ENCODE peak calls at places on chromosomes 3 and 15, in ten cellular contexts. One of them, this sample, is unnamed.

GRCh38 chr3:29226709-29227108 is 54.2 kb upstream of the RBMS3 start:
- DNase-seq in breast epithelium: no peak
- DNase-seq in foreskin keratinocyte: no peak
- DNase-seq in GM13977: no peak
- DNase-seq in body of pancreas: no peak
- DNase-seq in Calu3: no peak
- DNase-seq in choroid plexus epithelial cell: peak; percentile 46
- DNase-seq in HCT116: no peak
- DNase-seq in heart left ventricle: no peak
- DNase-seq in gastrocnemius medialis: no peak
- DNase-seq in this sample: no peak

GRCh38 chr3:149702691-149703426 is 45.0 kb upstream of the WWTR1 start:
- DNase-seq in breast epithelium: no peak
- DNase-seq in foreskin keratinocyte: peak; percentile 61
- DNase-seq in GM13977: no peak
- DNase-seq in body of pancreas: no peak
- DNase-seq in Calu3: no peak
- DNase-seq in choroid plexus epithelial cell: peak; percentile 82
- DNase-seq in HCT116: no peak
- DNase-seq in heart left ventricle: no peak
- DNase-seq in gastrocnemius medialis: no peak
- DNase-seq in this sample: no peak

GRCh38 chr15:90579213-90579612 is 49.5 kb downstream of the CRTC3 start:
- DNase-seq in breast epithelium: no peak
- DNase-seq in foreskin keratinocyte: no peak
- DNase-seq in GM13977: no peak
- DNase-seq in body of pancreas: no peak
- DNase-seq in Calu3: no peak
- DNase-seq in choroid plexus epithelial cell: no peak
- DNase-seq in HCT116: no peak
- DNase-seq in heart left ventricle: no peak
- DNase-seq in gastrocnemius medialis: no peak
- DNase-seq in this sample: no peak

GRCh38 chr3:34008836-34009479 is 210.5 kb downstream of the PDCD6IP start:
- DNase-seq in breast epithelium: no peak
- DNase-seq in foreskin keratinocyte: no peak
- DNase-seq in GM13977: no peak
- DNase-seq in body of pancreas: no peak
- DNase-seq in Calu3: no peak
- DNase-seq in choroid plexus epithelial cell: peak; percentile 28
- DNase-seq in HCT116: no peak
- DNase-seq in heart left ventricle: no peak
- DNase-seq in gastrocnemius medialis: no peak
- DNase-seq in this sample: no peak

GRCh38 chr3:35965908-35966307 is 326.6 kb downstream of the ARPP21 start:
- DNase-seq in breast epithelium: no peak
- DNase-seq in foreskin keratinocyte: no peak
- DNase-seq in GM13977: no peak
- DNase-seq in body of pancreas: no peak
- DNase-seq in Calu3: peak; percentile 7
- DNase-seq in choroid plexus epithelial cell: peak; percentile 81
- DNase-seq in HCT116: no peak
- DNase-seq in heart left ventricle: no peak
- DNase-seq in gastrocnemius medialis: no peak
- DNase-seq in this sample: no peak

GRCh38 chr15:62788224-62788623 is 254.3 kb upstream of the TPM1 start:
- DNase-seq in breast epithelium: no peak
- DNase-seq in foreskin keratinocyte: no peak
- DNase-seq in GM13977: no peak
- DNase-seq in body of pancreas: no peak
- DNase-seq in Calu3: no peak
- DNase-seq in choroid plexus epithelial cell: no peak
- DNase-seq in HCT116: no peak
- DNase-seq in heart left ventricle: no peak
- DNase-seq in gastrocnemius medialis: no peak
- DNase-seq in this sample: no peak

GRCh38 chr15:63198315-63198714 is 8.9 kb downstream of the RAB8B start:
- DNase-seq in breast epithelium: no peak
- DNase-seq in foreskin keratinocyte: no peak
- DNase-seq in GM13977: no peak
- DNase-seq in body of pancreas: no peak
- DNase-seq in Calu3: no peak
- DNase-seq in choroid plexus epithelial cell: peak; percentile 44
- DNase-seq in HCT116: no peak
- DNase-seq in heart left ventricle: no peak
- DNase-seq in gastrocnemius medialis: no peak
- DNase-seq in this sample: no peak

GRCh38 chr3:150005243-150006102 is 34.8 kb upstream of the PFN2 start:
- DNase-seq in breast epithelium: no peak
- DNase-seq in foreskin keratinocyte: peak; percentile 74
- DNase-seq in GM13977: no peak
- DNase-seq in body of pancreas: no peak
- DNase-seq in Calu3: no peak
- DNase-seq in choroid plexus epithelial cell: peak; percentile 44
- DNase-seq in HCT116: no peak
- DNase-seq in heart left ventricle: no peak
- DNase-seq in gastrocnemius medialis: no peak
- DNase-seq in this sample: no peak

GRCh38 chr3:128922804-128923459 is 43.5 kb downstream of the ACAD9 start:
- DNase-seq in breast epithelium: no peak
- DNase-seq in foreskin keratinocyte: no peak
- DNase-seq in GM13977: no peak
- DNase-seq in body of pancreas: no peak
- DNase-seq in Calu3: no peak
- DNase-seq in choroid plexus epithelial cell: no peak
- DNase-seq in HCT116: no peak
- DNase-seq in heart left ventricle: no peak
- DNase-seq in gastrocnemius medialis: no peak
- DNase-seq in this sample: peak; percentile 83

GRCh38 chr3:160686955-160687535 is 10.1 kb downstream of the ARL14 start:
- DNase-seq in breast epithelium: no peak
- DNase-seq in foreskin keratinocyte: no peak
- DNase-seq in GM13977: peak; percentile 25
- DNase-seq in body of pancreas: no peak
- DNase-seq in Calu3: no peak
- DNase-seq in choroid plexus epithelial cell: peak; percentile 56
- DNase-seq in HCT116: no peak
- DNase-seq in heart left ventricle: no peak
- DNase-seq in gastrocnemius medialis: no peak
- DNase-seq in this sample: no peak

GRCh38 chr15:100043069-100043641 is 298.6 kb downstream of the ADAMTS17 start:
- DNase-seq in breast epithelium: peak; percentile 78
- DNase-seq in foreskin keratinocyte: peak; percentile 90
- DNase-seq in GM13977: no peak
- DNase-seq in body of pancreas: peak; percentile 39
- DNase-seq in Calu3: peak; percentile 25
- DNase-seq in choroid plexus epithelial cell: peak; percentile 80
- DNase-seq in HCT116: peak; percentile 33
- DNase-seq in heart left ventricle: no peak
- DNase-seq in gastrocnemius medialis: peak; percentile 65
- DNase-seq in this sample: no peak

GRCh38 chr3:43960448-43960840 is 269.7 kb downstream of the ABHD5 start:
- DNase-seq in breast epithelium: no peak
- DNase-seq in foreskin keratinocyte: no peak
- DNase-seq in GM13977: no peak
- DNase-seq in body of pancreas: peak; percentile 3
- DNase-seq in Calu3: peak; percentile 38
- DNase-seq in choroid plexus epithelial cell: peak; percentile 78
- DNase-seq in HCT116: no peak
- DNase-seq in heart left ventricle: no peak
- DNase-seq in gastrocnemius medialis: no peak
- DNase-seq in this sample: no peak

GRCh38 chr3:107619549-107619948 is 96.8 kb downstream of the BBX start:
- DNase-seq in breast epithelium: no peak
- DNase-seq in foreskin keratinocyte: no peak
- DNase-seq in GM13977: no peak
- DNase-seq in body of pancreas: no peak
- DNase-seq in Calu3: no peak
- DNase-seq in choroid plexus epithelial cell: no peak
- DNase-seq in HCT116: no peak
- DNase-seq in heart left ventricle: no peak
- DNase-seq in gastrocnemius medialis: no peak
- DNase-seq in this sample: no peak

GRCh38 chr3:39410893-39411292 is 4.4 kb downstream of the RPSA start:
- DNase-seq in breast epithelium: no peak
- DNase-seq in foreskin keratinocyte: no peak
- DNase-seq in GM13977: no peak
- DNase-seq in body of pancreas: no peak
- DNase-seq in Calu3: no peak
- DNase-seq in choroid plexus epithelial cell: no peak
- DNase-seq in HCT116: no peak
- DNase-seq in heart left ventricle: no peak
- DNase-seq in gastrocnemius medialis: no peak
- DNase-seq in this sample: no peak

GRCh38 chr3:39415983-39416382 is 9.5 kb downstream of the RPSA start:
- DNase-seq in breast epithelium: no peak
- DNase-seq in foreskin keratinocyte: no peak
- DNase-seq in GM13977: no peak
- DNase-seq in body of pancreas: no peak
- DNase-seq in Calu3: no peak
- DNase-seq in choroid plexus epithelial cell: no peak
- DNase-seq in HCT116: no peak
- DNase-seq in heart left ventricle: no peak
- DNase-seq in gastrocnemius medialis: no peak
- DNase-seq in this sample: peak; percentile 14

GRCh38 chr3:39413691-39414420 is 7.3 kb downstream of the RPSA start:
- DNase-seq in breast epithelium: no peak
- DNase-seq in foreskin keratinocyte: no peak
- DNase-seq in GM13977: no peak
- DNase-seq in body of pancreas: no peak
- DNase-seq in Calu3: no peak
- DNase-seq in choroid plexus epithelial cell: peak; percentile 29
- DNase-seq in HCT116: no peak
- DNase-seq in heart left ventricle: no peak
- DNase-seq in gastrocnemius medialis: no peak
- DNase-seq in this sample: no peak

GRCh38 chr3:39412668-39413260 is 6.2 kb downstream of the RPSA start:
- DNase-seq in breast epithelium: no peak
- DNase-seq in foreskin keratinocyte: no peak
- DNase-seq in GM13977: no peak
- DNase-seq in body of pancreas: no peak
- DNase-seq in Calu3: no peak
- DNase-seq in choroid plexus epithelial cell: no peak
- DNase-seq in HCT116: no peak
- DNase-seq in heart left ventricle: no peak
- DNase-seq in gastrocnemius medialis: no peak
- DNase-seq in this sample: no peak

GRCh38 chr3:39414421-39414907 is 7.9 kb downstream of the RPSA start:
- DNase-seq in breast epithelium: no peak
- DNase-seq in foreskin keratinocyte: no peak
- DNase-seq in GM13977: no peak
- DNase-seq in body of pancreas: peak; percentile 39
- DNase-seq in Calu3: peak; percentile 18
- DNase-seq in choroid plexus epithelial cell: peak; percentile 8
- DNase-seq in HCT116: no peak
- DNase-seq in heart left ventricle: no peak
- DNase-seq in gastrocnemius medialis: peak; percentile 24
- DNase-seq in this sample: peak; percentile 24
- TF ChIP-seq CTCF in breast epithelium: no peak
- TF ChIP-seq CTCF in foreskin keratinocyte: no peak
- TF ChIP-seq CTCF in GM13977: no peak
- TF ChIP-seq CTCF in body of pancreas: no peak
- TF ChIP-seq CTCF in Calu3: no peak
- TF ChIP-seq CTCF in choroid plexus epithelial cell: no peak
- TF ChIP-seq CTCF in HCT116: no peak
- TF ChIP-seq CTCF in heart left ventricle: no peak
- TF ChIP-seq CTCF in gastrocnemius medialis: no peak
- TF ChIP-seq CTCF in this sample: no peak

GRCh38 chr3:69772152-69772867 is 33.0 kb downstream of the MITF start:
- DNase-seq in breast epithelium: no peak
- DNase-seq in foreskin keratinocyte: no peak
- DNase-seq in GM13977: no peak
- DNase-seq in body of pancreas: no peak
- DNase-seq in Calu3: no peak
- DNase-seq in choroid plexus epithelial cell: no peak
- DNase-seq in HCT116: no peak
- DNase-seq in heart left ventricle: peak; percentile 35
- DNase-seq in gastrocnemius medialis: no peak
- DNase-seq in this sample: no peak
- TF ChIP-seq CTCF in breast epithelium: no peak
- TF ChIP-seq CTCF in foreskin keratinocyte: no peak
- TF ChIP-seq CTCF in GM13977: no peak
- TF ChIP-seq CTCF in body of pancreas: no peak
- TF ChIP-seq CTCF in Calu3: no peak
- TF ChIP-seq CTCF in choroid plexus epithelial cell: no peak
- TF ChIP-seq CTCF in HCT116: no peak
- TF ChIP-seq CTCF in heart left ventricle: no peak
- TF ChIP-seq CTCF in gastrocnemius medialis: no peak
- TF ChIP-seq CTCF in this sample: no peak

GRCh38 chr15:30043211-30043655 is 39.5 kb upstream of the GOLGA8J start:
- DNase-seq in breast epithelium: no peak
- DNase-seq in foreskin keratinocyte: no peak
- DNase-seq in GM13977: no peak
- DNase-seq in body of pancreas: no peak
- DNase-seq in Calu3: no peak
- DNase-seq in choroid plexus epithelial cell: peak; percentile 68
- DNase-seq in HCT116: no peak
- DNase-seq in heart left ventricle: no peak
- DNase-seq in gastrocnemius medialis: no peak
- DNase-seq in this sample: no peak
- TF ChIP-seq CTCF in breast epithelium: no peak
- TF ChIP-seq CTCF in foreskin keratinocyte: peak; percentile 67
- TF ChIP-seq CTCF in GM13977: no peak
- TF ChIP-seq CTCF in body of pancreas: no peak
- TF ChIP-seq CTCF in Calu3: no peak
- TF ChIP-seq CTCF in choroid plexus epithelial cell: peak; percentile 51
- TF ChIP-seq CTCF in HCT116: peak; percentile 26
- TF ChIP-seq CTCF in heart left ventricle: peak; percentile 38
- TF ChIP-seq CTCF in gastrocnemius medialis: no peak
- TF ChIP-seq CTCF in this sample: no peak

GRCh38 chr15:75036269-75036668 is 12.9 kb downstream of the PPCDC start:
- DNase-seq in breast epithelium: no peak
- DNase-seq in foreskin keratinocyte: peak; percentile 50
- DNase-seq in GM13977: no peak
- DNase-seq in body of pancreas: peak; percentile 37
- DNase-seq in Calu3: peak; percentile 80
- DNase-seq in choroid plexus epithelial cell: peak; percentile 49
- DNase-seq in HCT116: peak; percentile 72
- DNase-seq in heart left ventricle: no peak
- DNase-seq in gastrocnemius medialis: no peak
- DNase-seq in this sample: no peak

GRCh38 chr15:75031773-75032302 is 8.4 kb downstream of the PPCDC start:
- DNase-seq in breast epithelium: no peak
- DNase-seq in foreskin keratinocyte: no peak
- DNase-seq in GM13977: no peak
- DNase-seq in body of pancreas: no peak
- DNase-seq in Calu3: no peak
- DNase-seq in choroid plexus epithelial cell: peak; percentile 24
- DNase-seq in HCT116: no peak
- DNase-seq in heart left ventricle: no peak
- DNase-seq in gastrocnemius medialis: no peak
- DNase-seq in this sample: no peak

GRCh38 chr15:75032391-75032790 is 9.0 kb downstream of the PPCDC start:
- DNase-seq in breast epithelium: no peak
- DNase-seq in foreskin keratinocyte: no peak
- DNase-seq in GM13977: no peak
- DNase-seq in body of pancreas: no peak
- DNase-seq in Calu3: no peak
- DNase-seq in choroid plexus epithelial cell: no peak
- DNase-seq in HCT116: no peak
- DNase-seq in heart left ventricle: no peak
- DNase-seq in gastrocnemius medialis: no peak
- DNase-seq in this sample: no peak

GRCh38 chr15:75034615-75035014 is 11.2 kb downstream of the PPCDC start:
- DNase-seq in breast epithelium: no peak
- DNase-seq in foreskin keratinocyte: no peak
- DNase-seq in GM13977: no peak
- DNase-seq in body of pancreas: peak; percentile 58
- DNase-seq in Calu3: no peak
- DNase-seq in choroid plexus epithelial cell: no peak
- DNase-seq in HCT116: no peak
- DNase-seq in heart left ventricle: peak; percentile 32
- DNase-seq in gastrocnemius medialis: no peak
- DNase-seq in this sample: no peak

GRCh38 chr15:75033809-75034208 is 10.4 kb downstream of the PPCDC start:
- DNase-seq in breast epithelium: no peak
- DNase-seq in foreskin keratinocyte: no peak
- DNase-seq in GM13977: no peak
- DNase-seq in body of pancreas: no peak
- DNase-seq in Calu3: no peak
- DNase-seq in choroid plexus epithelial cell: no peak
- DNase-seq in HCT116: no peak
- DNase-seq in heart left ventricle: no peak
- DNase-seq in gastrocnemius medialis: no peak
- DNase-seq in this sample: peak; percentile 26
- TF ChIP-seq CTCF in breast epithelium: no peak
- TF ChIP-seq CTCF in foreskin keratinocyte: no peak
- TF ChIP-seq CTCF in GM13977: no peak
- TF ChIP-seq CTCF in body of pancreas: no peak
- TF ChIP-seq CTCF in Calu3: no peak
- TF ChIP-seq CTCF in choroid plexus epithelial cell: no peak
- TF ChIP-seq CTCF in HCT116: no peak
- TF ChIP-seq CTCF in heart left ventricle: no peak
- TF ChIP-seq CTCF in gastrocnemius medialis: no peak
- TF ChIP-seq CTCF in this sample: no peak

This sample was measured in activated CD8-positive, alpha-beta T cell treated with anti-CD3 and anti-CD28 coated beads for 36 hours.